ENCODE peak calls at places on chromosome 18, in four cellular contexts. K, M, R and P are unnamed samples.

GRCh38 chr18:45860971-45861370 is 35.5 kb downstream of the SIGLEC15 start:
- DNase-seq in K (no peak), M (no peak), R (no peak), P (no peak)

GRCh38 chr18:58894937-58895336 is 30.3 kb downstream of the ZNF532 start:
- DNase-seq in K (no peak), M (no peak), R (no peak), P (no peak)

GRCh38 chr18:40133253-40133652 is 1821.8 kb upstream of the PIK3C3 start:
- DNase-seq in K (no peak), M (no peak), R (no peak), P (no peak)

GRCh38 chr18:52395146-52395852 is 55.3 kb downstream of the DCC start:
- DNase-seq in K (no peak), M (no peak), R (no peak), P (no peak)

GRCh38 chr18:13934676-13935075 is 19.3 kb upstream of the MC2R start:
- DNase-seq in K (no peak), M (no peak), R (no peak), P (no peak)

GRCh38 chr18:57627488-57627887 is 5.9 kb upstream of the NARS1 start:
- DNase-seq in K (no peak), M (no peak), R (no peak), P (peak; percentile 76)

GRCh38 chr18:32443356-32443755 is 27.3 kb downstream of the GAREM1 start:
- DNase-seq in K (no peak), M (no peak), R (no peak), P (no peak)

GRCh38 chr18:54612237-54612636 is 21.2 kb downstream of the DYNAP start:
- DNase-seq in K (no peak), M (no peak), R (no peak), P (no peak)

GRCh38 chr18:70522183-70522582 is 233.3 kb downstream of the SOCS6 start:
- DNase-seq in K (no peak), M (no peak), R (no peak), P (no peak)

GRCh38 chr18:22427797-22428549 is 10.3 kb upstream of the CTAGE1 start:
- DNase-seq in K (no peak), M (no peak), R (no peak), P (no peak)

GRCh38 chr18:45755936-45756335 is 32.0 kb downstream of the SLC14A1 start:
- DNase-seq in K (no peak), M (no peak), R (no peak), P (peak; percentile 15)

GRCh38 chr18:8801263-8801901 is 96.0 kb downstream of the MTCL1 start:
- DNase-seq in K (no peak), M (no peak), R (no peak), P (peak; percentile 93)

GRCh38 chr18:79413901-79414300 is 18.2 kb downstream of the NFATC1 start:
- DNase-seq in K (no peak), M (no peak), R (no peak), P (no peak)

GRCh38 chr18:75025573-75025972 is 183.4 kb downstream of the PTGR3 start:
- DNase-seq in K (no peak), M (no peak), R (no peak), P (no peak)

GRCh38 chr18:58438984-58439311 is 189.9 kb downstream of the ALPK2 start:
- DNase-seq in K (no peak), M (no peak), R (no peak), P (no peak)

GRCh38 chr18:41461058-41461560 is 493.9 kb upstream of the PIK3C3 start:
- DNase-seq in K (no peak), M (no peak), R (no peak), P (no peak)

GRCh38 chr18:35577045-35577848 is 4.3 kb upstream of the GALNT1 start:
- DNase-seq in K (no peak), M (peak; percentile 32), R (no peak), P (no peak)

GRCh38 chr18:53324353-53324752 is 900.1 kb downstream of the MBD2 start:
- DNase-seq in K (no peak), M (no peak), R (no peak), P (no peak)

GRCh38 chr18:44231936-44232335 is 448.8 kb upstream of the SETBP1 start:
- DNase-seq in K (no peak), M (no peak), R (no peak), P (no peak)

GRCh38 chr18:13613591-13614317 is 112.6 kb downstream of the FAM210A start:
- DNase-seq in K (no peak), M (no peak), R (no peak), P (no peak)

GRCh38 chr18:42052137-42052708 is 97.2 kb downstream of the PIK3C3 start:
- DNase-seq in K (no peak), M (no peak), R (peak; percentile 23), P (peak; percentile 17)

GRCh38 chr18:58669731-58670379 is 1.4 kb upstream of the MALT1 start:
- DNase-seq in K (no peak), M (no peak), R (no peak), P (peak; percentile 84)

GRCh38 chr18:363327-364115 is 95.7 kb upstream of the THOC1 start:
- DNase-seq in K (no peak), M (no peak), R (no peak), P (peak; percentile 84)

GRCh38 chr18:79825913-79826312 is 28.2 kb downstream of the KCNG2 start:
- DNase-seq in K (no peak), M (no peak), R (no peak), P (no peak)

GRCh38 chr18:37667836-37668235 is 102.2 kb upstream of the CELF4 start:
- DNase-seq in K (no peak), M (no peak), R (no peak), P (no peak)

GRCh38 chr18:75035944-75036343 is 173.0 kb downstream of the PTGR3 start:
- DNase-seq in K (no peak), M (no peak), R (no peak), P (no peak)

GRCh38 chr18:63148449-63149199 is 170.9 kb downstream of the BCL2 start:
- DNase-seq in K (no peak), M (no peak), R (no peak), P (no peak)

GRCh38 chr18:79819064-79819725 is 21.5 kb downstream of the KCNG2 start:
- DNase-seq in K (no peak), M (no peak), R (no peak), P (no peak)

GRCh38 chr18:56995579-56996194 is 151.2 kb upstream of the BOD1L2 start:
- DNase-seq in K (no peak), M (no peak), R (no peak), P (no peak)

GRCh38 chr18:59085126-59085794 is 54.4 kb upstream of the SEC11C start:
- DNase-seq in K (no peak), M (no peak), R (no peak), P (no peak)

GRCh38 chr18:25669741-25670140 is 317.8 kb upstream of the ZNF521 start:
- DNase-seq in K (no peak), M (no peak), R (no peak), P (peak; percentile 31)

GRCh38 chr18:902179-902718 is 2.4 kb upstream of the ADCYAP1 start:
- DNase-seq in K (no peak), M (no peak), R (no peak), P (no peak)

GRCh38 chr18:23406271-23406787 is 46.8 kb upstream of the RIOK3 start:
- DNase-seq in K (no peak), M (no peak), R (no peak), P (no peak)

GRCh38 chr18:63376493-63377053 is 9.6 kb upstream of the KDSR start:
- DNase-seq in K (no peak), M (no peak), R (no peak), P (peak; percentile 21)

GRCh38 chr18:41751161-41751560 is 203.9 kb upstream of the PIK3C3 start:
- DNase-seq in K (no peak), M (no peak), R (no peak), P (peak; percentile 31)

GRCh38 chr18:78873916-78874505 is 105.6 kb upstream of the SALL3 start:
- DNase-seq in K (no peak), M (no peak), R (no peak), P (no peak)